ENCODE peak calls at places on chromosomes 6 and 20, in four cellular contexts. X is right cardiac atrium, T is breast epithelium, K is HCT116. P is an unnamed sample.

GRCh38 chr20:48760403-48760889 is 67.4 kb downstream of the PREX1 start:
- DNase-seq in X (no peak), T (peak; percentile 22), K (no peak), P (no peak)

GRCh38 chr20:42483694-42484303 is 705.9 kb downstream of the PTPRT start:
- DNase-seq in K (no peak), X (peak; percentile 64), T (no peak), P (peak; percentile 64)

GRCh38 chr20:31484001-31484400 is 8.9 kb downstream of the REM1 start:
- DNase-seq in K (no peak), X (peak; percentile 72), T (no peak), P (no peak)

GRCh38 chr6:150620244-150620643 is 20.6 kb downstream of the PLEKHG1 start:
- DNase-seq in K (no peak), X (no peak), T (no peak), P (no peak)

GRCh38 chr20:59731371-59731770 is 127.0 kb downstream of the PHACTR3 start:
- DNase-seq in K (no peak), X (no peak), T (no peak), P (no peak)

GRCh38 chr6:117169781-117170281 is 95.5 kb upstream of the VGLL2 start:
- DNase-seq in K (no peak), X (no peak), T (no peak), P (no peak)

GRCh38 chr20:4953881-4954280 is 47.4 kb downstream of the SLC23A2 start:
- DNase-seq in T (no peak), K (no peak), X (no peak), P (no peak)

GRCh38 chr6:36268478-36269248 is 1.2 kb upstream of the PNPLA1 start:
- DNase-seq in T (no peak), X (no peak), K (no peak), P (no peak)

GRCh38 chr6:18135171-18135570 is 12.7 kb upstream of the NHLRC1 start:
- DNase-seq in K (no peak), T (no peak), X (no peak), P (no peak)

GRCh38 chr20:10783660-10784336 is 110.0 kb upstream of the JAG1 start:
- DNase-seq in K (no peak), X (no peak), T (no peak), P (no peak)

GRCh38 chr6:75472885-75473284 is 20.7 kb downstream of the FILIP1 start:
- DNase-seq in X (no peak), K (no peak), T (no peak), P (no peak)

GRCh38 chr20:19252670-19253120 is 40.3 kb downstream of the SLC24A3 start:
- DNase-seq in X (peak; percentile 57), T (no peak), K (no peak), P (no peak)

GRCh38 chr6:75611702-75612375 is 10.2 kb downstream of the SENP6 start:
- DNase-seq in K (no peak), T (no peak), X (no peak), P (no peak)

GRCh38 chr6:21500894-21501293 is 92.7 kb upstream of the SOX4 start:
- DNase-seq in K (no peak), X (no peak), T (no peak), P (peak; percentile 36)

GRCh38 chr20:5531318-5532081 is 214.7 kb upstream of the PROKR2 start:
- DNase-seq in X (no peak), K (no peak), T (no peak), P (no peak)

GRCh38 chr6:167287513-167288048 is 3.5 kb upstream of the UNC93A start:
- DNase-seq in X (no peak), K (no peak), T (no peak), P (no peak)

GRCh38 chr6:33297956-33298772 is 578 bp downstream of the RGL2 start:
- DNase-seq in T (peak; percentile 92), X (peak; percentile 86), K (peak; percentile 80), P (peak; percentile 79)

GRCh38 chr6:55836481-55836880 is 38.9 kb downstream of the BMP5 start:
- DNase-seq in T (no peak), X (no peak), K (no peak), P (no peak)

GRCh38 chr6:117423754-117424153 is 2.0 kb downstream of the ROS1 start:
- DNase-seq in T (no peak), K (no peak), X (peak; percentile 13), P (no peak)

GRCh38 chr20:31523361-31524283 is 9.4 kb downstream of the HM13 start:
- DNase-seq in K (no peak), X (peak; percentile 52), T (no peak), P (no peak)

GRCh38 chr6:18264338-18265098 is at the start of gene DEK:
- DNase-seq in K (peak; percentile 58), T (peak; percentile 73), X (peak; percentile 94), P (peak; percentile 97)

GRCh38 chr6:137864812-137865508 is 2.1 kb upstream of the TNFAIP3 start:
- DNase-seq in T (no peak), X (no peak), K (no peak), P (no peak)

GRCh38 chr6:54283877-54284860 is 24.1 kb upstream of the TINAG start:
- DNase-seq in X (no peak), K (no peak), T (no peak), P (no peak)

GRCh38 chr6:4397307-4397706 is 261.9 kb upstream of the ECI2 start:
- DNase-seq in X (no peak), K (no peak), T (no peak), P (no peak)

GRCh38 chr6:168381726-168382458 is 59.1 kb upstream of the SMOC2 start:
- DNase-seq in X (no peak), T (no peak), K (no peak), P (no peak)

GRCh38 chr6:156269751-156270369 is 507.3 kb upstream of the ARID1B start:
- DNase-seq in X (no peak), K (no peak), T (no peak), P (no peak)

GRCh38 chr6:25014806-25015560 is 79.2 kb upstream of the RIPOR2 start:
- DNase-seq in T (peak; percentile 79), X (no peak), K (no peak), P (no peak)

GRCh38 chr6:72975346-72975745 is 249.9 kb downstream of the KHDC1L start:
- DNase-seq in X (no peak), K (no peak), T (no peak), P (no peak)

GRCh38 chr6:35429463-35429862 is 22.7 kb upstream of the FANCE start:
- DNase-seq in K (no peak), T (no peak), X (no peak), P (no peak)

GRCh38 chr6:34922177-34922663 is 33.2 kb downstream of the ANKS1A start:
- DNase-seq in X (no peak), T (no peak), K (no peak), P (no peak)

GRCh38 chr6:142968601-142969000 is 23.6 kb upstream of the HIVEP2 start:
- DNase-seq in K (no peak), X (no peak), T (no peak), P (no peak)

GRCh38 chr20:39829255-39829654 is 859.8 kb downstream of the MAFB start:
- DNase-seq in X (peak; percentile 75), T (no peak), K (no peak), P (no peak)

GRCh38 chr6:112701201-112701600 is 354.1 kb downstream of the RFPL4B start:
- DNase-seq in T (no peak), K (no peak), X (peak; percentile 83), P (no peak)

DNA sequence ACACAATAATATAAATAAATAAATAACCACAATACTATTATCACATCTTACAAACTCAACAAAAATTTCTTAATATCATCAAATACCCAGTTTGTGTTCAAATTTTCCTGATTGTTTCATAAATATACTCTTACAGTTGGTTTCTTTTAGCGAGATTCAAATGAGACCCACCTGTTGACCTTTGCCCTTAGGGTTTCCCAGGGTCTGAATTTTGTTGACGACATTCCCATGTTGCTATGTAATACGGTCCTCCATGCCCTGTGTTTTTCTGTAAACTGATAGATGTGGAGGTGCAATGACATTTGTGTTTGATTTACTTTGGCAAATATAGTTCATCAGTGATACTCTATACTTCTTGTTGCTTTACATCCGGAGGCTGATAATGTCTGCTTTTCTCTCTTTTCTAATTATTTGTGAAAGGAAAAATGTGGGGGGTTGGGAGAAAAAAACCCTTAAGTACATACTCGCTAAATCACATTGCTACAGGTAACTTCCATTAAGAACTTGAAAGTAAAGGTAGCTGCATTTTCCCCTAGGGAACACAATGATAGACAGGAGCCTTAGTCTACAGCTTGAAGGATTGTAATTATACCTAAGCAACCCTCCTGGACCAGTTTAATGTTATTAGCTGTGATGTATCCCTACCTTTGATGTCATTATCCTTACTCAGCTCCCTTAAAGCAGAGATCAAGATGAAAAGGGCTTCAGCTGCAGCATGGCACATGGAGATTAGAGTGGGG is 6.6 kb downstream of the MOG start:
- DNase-seq in X (no peak), T (no peak), K (no peak), P (no peak)
- H3K27ac ChIP-seq in X (no peak overlapping the region), T (no peak overlapping the region), K (no peak overlapping the region), P (no peak overlapping the region)

GRCh38 chr6:70676821-70677220 is 9.1 kb downstream of the SMAP1 start:
- DNase-seq in K (no peak), X (no peak), T (no peak), P (no peak)

GRCh38 chr6:70673601-70674000 is 5.9 kb downstream of the SMAP1 start:
- DNase-seq in X (no peak), T (no peak), K (no peak), P (no peak)

GRCh38 chr6:70672549-70672948 is 4.9 kb downstream of the SMAP1 start:
- DNase-seq in K (no peak), T (no peak), X (no peak), P (no peak)

GRCh38 chr6:70675822-70676221 is 8.1 kb downstream of the SMAP1 start:
- DNase-seq in T (no peak), K (no peak), X (no peak), P (no peak)

DNA sequence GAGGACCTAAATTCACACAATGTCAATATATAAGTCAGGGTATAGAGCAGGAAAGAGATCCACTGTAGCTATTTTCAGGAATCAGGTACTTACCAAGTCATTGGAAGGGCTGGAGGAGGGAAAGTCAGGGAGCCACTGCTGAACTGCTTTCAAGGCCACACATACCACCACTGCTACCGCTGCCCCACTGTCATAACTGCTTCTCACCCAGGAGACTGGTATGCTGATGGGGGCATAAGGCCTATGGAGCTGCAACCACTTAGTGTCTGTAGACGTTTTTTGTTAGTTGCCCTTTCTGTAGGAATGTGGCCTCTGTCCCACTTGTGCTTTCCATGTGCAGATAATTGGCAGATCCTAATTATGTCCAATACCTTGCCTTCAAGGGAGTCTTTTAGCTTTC is 5.4 kb downstream of the SMAP1 start:
- DNase-seq in K (no peak), T (no peak), X (no peak), P (no peak)
- H3K4me3 ChIP-seq in K (no peak overlapping the region), T (no peak overlapping the region), X (no peak overlapping the region), P (no peak overlapping the region)

GRCh38 chr6:318265-318890 is 26.1 kb downstream of the DUSP22 start:
- DNase-seq in K (no peak), T (no peak), X (peak; percentile 38), P (no peak)
- H3K9me3 ChIP-seq in K (no peaks in the 10 kb centered on the region), T (no peaks in the 10 kb centered on the region), X (no peaks in the 10 kb centered on the region), P (no peaks in the 10 kb centered on the region)

GRCh38 chr20:24981750-24982149 is 10.8 kb downstream of the APMAP start:
- DNase-seq in X (peak; percentile 76), T (no peak), K (no peak), P (no peak)
- H3K27ac ChIP-seq in X (no peak overlapping the region), T (no peak overlapping the region), K (no peak overlapping the region), P (no peak overlapping the region)